ENCODE peak calls at places on chromosomes 3 and 15, in six cellular contexts. V is IMR-90, S is H9, N is trophoblast cell, W is mesenchymal stem cell, T is H1. M is an unnamed sample.

GRCh38 chr3:185351371-185351770 is 11.6 kb upstream of the MAP3K13 start:
- DNase-seq in V (peak; percentile 49), N (no peak), S (no peak), W (no peak), T (no peak), M (no peak)

GRCh38 chr3:100781311-100781710 is 72.0 kb downstream of the TFG start:
- DNase-seq in T (no peak), N (no peak), W (no peak), V (peak; percentile 65), S (no peak), M (no peak)

GRCh38 chr15:88649286-88649733 is 10.5 kb downstream of the ISG20 start:
- DNase-seq in W (peak; percentile 90), S (no peak), T (no peak), V (peak; percentile 99), N (peak; percentile 26), M (no peak)

GRCh38 chr3:18349197-18349798 is 75.8 kb downstream of the SATB1 start:
- DNase-seq in W (no peak), N (no peak), S (peak; percentile 37), V (no peak), T (no peak), M (no peak)

GRCh38 chr15:31571676-31572075 is 245.0 kb downstream of the KLF13 start:
- DNase-seq in T (no peak), V (peak; percentile 21), W (no peak), N (peak; percentile 39), S (no peak), M (no peak)

GRCh38 chr3:154151969-154152368 is 30.8 kb downstream of the ARHGEF26 start:
- DNase-seq in W (peak; percentile 38), V (peak; percentile 83), T (no peak), N (peak; percentile 36), S (no peak), M (no peak)

GRCh38 chr3:54856271-54856670 is 71.6 kb downstream of the LRTM1 start:
- DNase-seq in S (no peak), V (no peak), W (no peak), N (no peak), T (no peak), M (no peak)

GRCh38 chr3:105715372-105715771 is 153.4 kb downstream of the CBLB start:
- DNase-seq in S (no peak), N (peak; percentile 70), V (peak; percentile 90), W (peak; percentile 82), T (no peak), M (no peak)

GRCh38 chr3:153400641-153401040 is 238.6 kb downstream of the RAP2B start:
- DNase-seq in W (no peak), T (no peak), S (no peak), V (peak; percentile 2), N (no peak), M (no peak)

GRCh38 chr15:75198560-75199346 is 2.9 kb upstream of the C15orf39 start:
- DNase-seq in N (no peak), T (no peak), V (peak; percentile 49), S (peak; percentile 80), W (peak; percentile 55), M (no peak)

GRCh38 chr15:40693904-40694705 is 869 bp upstream of the RAD51 start:
- DNase-seq in N (no peak), V (no peak), S (no peak), T (no peak), W (no peak), M (no peak)

GRCh38 chr3:45946307-45946706 is 3.0 kb downstream of the CXCR6 start:
- DNase-seq in S (no peak), T (no peak), N (no peak), W (no peak), V (no peak), M (no peak)

GRCh38 chr15:55564347-55565145 is 23.6 kb downstream of the PYGO1 start:
- DNase-seq in N (peak; percentile 24), T (no peak), S (peak; percentile 34), V (no peak), W (no peak), M (no peak)

GRCh38 chr3:129057249-129057648 is 3.3 kb upstream of the GP9 start:
- DNase-seq in W (no peak), S (no peak), V (no peak), T (no peak), N (no peak), M (no peak)

GRCh38 chr3:150599611-150600297 is 3.4 kb upstream of the SELENOT start:
- DNase-seq in N (peak; percentile 85), W (peak; percentile 28), S (peak; percentile 59), V (peak; percentile 89), T (no peak), M (no peak)

GRCh38 chr15:60424006-60424405 is 26.2 kb upstream of the ANXA2 start:
- DNase-seq in T (no peak), W (no peak), N (no peak), S (no peak), V (no peak), M (no peak)

GRCh38 chr15:45648521-45649200 is 13.8 kb downstream of the SQOR start:
- DNase-seq in T (no peak), V (peak; percentile 86), S (no peak), W (peak; percentile 55), N (peak; percentile 55), M (no peak)

GRCh38 chr15:63277893-63278505 is 594 bp downstream of the APH1B start:
- DNase-seq in S (peak; percentile 46), V (no peak), W (peak; percentile 5), N (peak; percentile 39), T (peak; percentile 58), M (no peak)

GRCh38 chr15:43776101-43776717 is 557 bp downstream of the ELL3 start:
- DNase-seq in N (peak; percentile 34), S (peak; percentile 73), W (no peak), V (no peak), T (peak; percentile 84), M (peak; percentile 14)

GRCh38 chr3:94311651-94312050 is 248.8 kb downstream of the NSUN3 start:
- DNase-seq in W (no peak), S (no peak), N (no peak), V (no peak), T (no peak), M (no peak)

GRCh38 chr15:68417897-68418296 is 14.1 kb downstream of the ITGA11 start:
- DNase-seq in V (peak; percentile 50), W (peak; percentile 27), S (peak; percentile 4), N (no peak), T (peak; percentile 2), M (no peak)

GRCh38 chr3:134035836-134036235 is 6.1 kb upstream of the SLCO2A1 start:
- DNase-seq in S (peak; percentile 20), W (no peak), V (no peak), T (peak; percentile 34), N (no peak), M (no peak)

GRCh38 chr3:90056633-90057032 is 949.2 kb downstream of the EPHA3 start:
- DNase-seq in S (no peak), T (no peak), W (no peak), N (no peak), V (no peak), M (no peak)

GRCh38 chr15:41125950-41126642 is 10.0 kb upstream of the INO80 start:
- DNase-seq in T (no peak), N (no peak), V (no peak), W (no peak), S (no peak), M (no peak)

GRCh38 chr3:196096382-196096953 is 14.6 kb upstream of the TFRC start:
- DNase-seq in V (no peak), N (no peak), S (no peak), T (no peak), W (no peak), M (no peak)

GRCh38 chr15:68176601-68177000 is 28.5 kb downstream of the CALML4 start:
- DNase-seq in T (no peak), N (no peak), V (no peak), W (no peak), S (no peak), M (no peak)

GRCh38 chr3:27322634-27323033 is 46.5 kb downstream of the NEK10 start:
- DNase-seq in S (no peak), N (no peak), V (no peak), T (no peak), W (no peak), M (no peak)

DNA sequence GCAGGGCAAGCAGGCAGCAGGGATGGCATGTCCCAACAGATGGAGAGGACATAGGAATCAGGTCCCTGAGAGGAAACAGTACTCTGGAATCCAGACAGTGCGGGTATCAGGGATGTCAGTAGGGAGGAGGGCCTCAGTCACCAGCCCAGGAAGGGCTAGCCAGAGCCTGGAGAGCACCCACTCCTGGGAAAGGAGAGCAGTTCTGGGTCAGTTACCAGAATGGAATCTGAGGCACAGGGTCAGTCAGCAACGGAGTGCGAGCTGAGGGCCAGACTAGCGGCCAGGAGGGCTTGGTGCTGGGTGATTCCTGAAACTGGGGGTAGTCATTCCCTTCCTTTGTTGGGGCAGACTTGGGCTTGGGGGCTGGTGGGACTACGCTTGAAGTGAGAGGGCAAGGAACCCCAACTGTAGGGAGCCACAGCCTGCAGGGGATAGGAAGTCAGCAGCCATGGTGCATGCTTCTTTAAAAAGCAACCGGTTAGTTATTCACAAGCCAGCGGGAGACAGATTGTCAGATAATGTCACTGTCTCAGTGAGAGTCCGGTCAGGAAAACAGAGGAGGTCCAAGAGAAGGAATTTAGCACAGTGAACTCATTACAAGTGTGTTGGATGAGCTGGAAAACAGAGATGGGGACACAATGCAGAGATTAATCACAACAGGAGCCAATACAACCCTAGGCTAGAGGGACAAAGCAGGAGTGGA is 27.9 kb downstream of the PLA1A start:
- DNase-seq in W (no peak), V (no peak), T (no peak), N (peak; percentile 55), S (no peak), M (no peak)
- H3K14ac ChIP-seq in W (no peak overlapping the region), V (no peak overlapping the region), T (no peak overlapping the region), N (no peak overlapping the region), S (no peak overlapping the region), M (no peak overlapping the region)

GRCh38 chr3:56783644-56784451 is 17.9 kb downstream of the ARHGEF3 start:
- DNase-seq in W (peak; percentile 41), T (no peak), V (peak; percentile 74), N (peak; percentile 14), S (no peak), M (no peak)
- H2BK120ac ChIP-seq in W (peak overlapping the region; percentile 66), T (no peak overlapping the region), V (peak overlapping the region; percentile 90), N (peak overlapping the region; percentile 58), S (no peak overlapping the region), M (no peak overlapping the region)

DNA sequence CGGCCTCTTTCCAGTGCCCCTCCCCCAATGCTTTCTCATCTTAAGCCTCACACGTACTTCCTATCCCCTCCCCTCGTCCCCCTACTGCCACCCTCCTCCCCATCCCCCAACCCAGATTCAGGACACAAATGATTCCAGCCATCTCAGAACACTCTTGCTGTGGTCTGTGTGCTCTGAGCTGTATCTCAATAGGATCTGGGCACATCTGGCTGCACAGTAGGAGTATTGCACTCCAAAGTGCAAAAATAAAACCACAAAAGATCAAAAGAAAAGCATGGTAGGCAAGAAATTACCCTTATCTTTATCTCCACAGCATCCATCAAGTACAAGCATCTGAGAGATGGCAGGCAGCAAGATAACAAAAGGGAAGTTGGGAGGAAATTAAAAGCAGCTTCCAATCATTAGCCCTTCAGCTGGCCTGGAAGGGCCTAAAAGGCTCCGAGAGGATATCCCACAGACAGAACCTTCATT is 352.6 kb upstream of the SEMA6D start:
- DNase-seq in N (no peak), V (no peak), W (peak; percentile 11), S (no peak), T (no peak), M (no peak)
- H3K4ac ChIP-seq in N (no peak overlapping the region), V (no peak overlapping the region), W (no peak overlapping the region), S (no peak overlapping the region), T (no peak overlapping the region), M (no peak overlapping the region)

DNA sequence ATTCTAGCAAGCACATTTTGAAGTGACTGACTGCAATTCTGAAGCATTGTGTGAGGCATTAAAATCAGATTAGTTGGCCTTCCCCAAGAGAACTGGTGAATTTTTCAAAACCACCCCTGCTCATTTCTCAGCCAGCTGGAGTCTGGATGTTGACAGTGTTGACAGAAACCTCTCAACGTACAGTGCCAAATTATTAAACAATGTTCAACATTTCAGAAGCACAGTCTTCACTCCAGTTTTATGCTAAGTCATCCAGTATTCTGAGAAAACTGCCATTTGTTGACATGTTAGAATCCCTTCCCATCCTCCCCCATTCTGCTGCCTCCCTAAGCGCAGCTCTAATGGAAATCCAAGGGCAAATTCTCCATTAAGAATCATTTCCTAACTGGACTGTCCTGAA is 369.3 kb upstream of the TRIM42 start:
- DNase-seq in W (no peak), V (no peak), T (no peak), N (no peak), S (no peak), M (no peak)
- H3K14ac ChIP-seq in W (no peak overlapping the region), V (no peak overlapping the region), T (no peak overlapping the region), N (no peak overlapping the region), S (no peak overlapping the region), M (no peak overlapping the region)

M was measured in neuronal stem cell.